ENCODE peak calls at places on chromosomes 12 and 14, in eight cellular contexts. J, P, L, Q, U, V, B and F are unnamed samples.

GRCh38 chr12:117044790-117045174 is 54.4 kb downstream of the TESC start:
- DNase-seq in L (no peak), B (no peak), V (no peak), P (no peak), J (no peak), Q (no peak), U (no peak), F (no peak)

GRCh38 chr14:91018465-91018864 is 42.0 kb downstream of the RPS6KA5 start:
- DNase-seq in P (no peak), B (no peak), L (no peak), V (no peak), U (no peak), Q (no peak), J (no peak), F (no peak)

GRCh38 chr12:84807249-84807648 is 105.3 kb downstream of the SLC6A15 start:
- DNase-seq in L (peak; percentile 30), Q (no peak), U (no peak), J (no peak), B (no peak), P (no peak), V (no peak), F (no peak)

GRCh38 chr14:69345402-69345801 is 52.7 kb downstream of the ERH start:
- DNase-seq in P (no peak), J (no peak), B (no peak), U (no peak), L (no peak), Q (no peak), V (no peak), F (no peak)

GRCh38 chr14:27190286-27190685 is 592.5 kb upstream of the NOVA1 start:
- DNase-seq in Q (no peak), L (no peak), B (no peak), P (no peak), U (no peak), J (no peak), V (no peak), F (no peak)

GRCh38 chr14:52551696-52552062 is 626 bp downstream of the TXNDC16 start:
- DNase-seq in B (no peak), U (peak; percentile 34), L (peak; percentile 39), Q (no peak), P (no peak), J (no peak), V (no peak), F (no peak)

GRCh38 chr12:132341318-132342050 is 12.1 kb upstream of the GALNT9 start:
- DNase-seq in P (no peak), L (no peak), B (no peak), J (no peak), V (no peak), U (no peak), Q (no peak), F (no peak)

GRCh38 chr12:23921099-23921846 is 28.2 kb downstream of the SOX5 start:
- DNase-seq in B (no peak), J (no peak), V (no peak), L (peak; percentile 5), Q (no peak), U (no peak), P (no peak), F (no peak)

GRCh38 chr14:31362746-31363145 is 57.6 kb downstream of the HEATR5A start:
- DNase-seq in V (no peak), U (no peak), Q (no peak), L (no peak), B (no peak), P (no peak), J (no peak), F (no peak)

GRCh38 chr14:106210650-106211049 is 684.3 kb downstream of the TMEM121 start:
- DNase-seq in V (no peak), U (no peak), Q (no peak), P (no peak), B (no peak), J (no peak), L (no peak), F (no peak)

DNA sequence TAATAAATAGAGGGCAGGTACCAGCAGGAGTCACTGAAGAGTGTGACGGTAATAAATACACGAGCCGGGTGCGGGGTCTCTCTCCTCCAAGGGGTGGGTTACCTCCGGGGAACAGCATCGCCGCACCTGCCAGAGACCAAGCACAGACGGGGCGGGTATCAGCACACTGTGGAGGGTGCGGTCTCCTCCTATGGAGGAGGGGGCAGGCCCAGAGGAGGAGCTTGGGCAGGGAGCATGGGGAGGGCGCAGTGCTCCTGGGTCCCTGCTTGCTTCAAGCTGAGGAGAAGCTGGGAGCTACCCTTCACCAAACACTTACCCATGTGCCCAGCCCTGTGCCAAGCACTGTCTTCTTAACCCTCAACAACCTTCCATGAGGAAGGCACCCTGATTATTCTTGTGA is 12.8 kb downstream of the PGF start:
- DNase-seq in Q (no peak), J (no peak), U (no peak), V (no peak), P (no peak), L (no peak), B (no peak), F (peak; percentile 62)
- H3K4me3 ChIP-seq in Q (no peak overlapping the region), J (peak overlapping the region; percentile 40), U (no peak overlapping the region), V (no peak overlapping the region), P (no peak overlapping the region), L (no peak overlapping the region), B (no peak overlapping the region), F (peak overlapping the region; percentile 61)

DNA sequence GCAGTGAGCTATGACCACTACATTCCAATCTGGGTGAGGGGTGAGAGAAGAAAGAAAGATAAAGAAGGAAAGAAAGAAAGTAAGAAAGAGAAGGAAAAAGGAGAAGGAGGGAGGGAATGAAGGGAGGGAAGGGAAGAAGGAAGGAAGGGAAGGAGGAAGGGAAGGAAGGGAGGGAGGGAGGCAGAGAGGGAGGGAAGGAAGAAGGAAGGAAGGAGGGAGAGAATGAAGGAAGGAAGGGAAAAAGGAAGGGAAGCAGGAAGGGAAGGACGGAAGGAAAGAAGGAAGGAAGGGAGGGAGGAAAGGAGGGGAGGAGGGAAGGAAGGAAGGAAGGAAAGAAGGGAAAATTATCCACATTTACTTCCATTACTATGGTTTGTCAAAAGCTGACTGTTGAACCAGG is 39.4 kb upstream of the HOXC13 start:
- DNase-seq in V (no peak), J (no peak), B (no peak), U (no peak), Q (no peak), P (no peak), L (no peak), F (no peak)
- H3K27me3 ChIP-seq in V (peaks cover 10% of the 10 kb centered on the region), J (no peaks in the 10 kb centered on the region), B (peaks cover 83% of the 10 kb centered on the region), U (peaks cover 9% of the 10 kb centered on the region), Q (peaks cover 19% of the 10 kb centered on the region), P (no peaks in the 10 kb centered on the region), L (peaks cover 7% of the 10 kb centered on the region), F (no peaks in the 10 kb centered on the region)

DNA sequence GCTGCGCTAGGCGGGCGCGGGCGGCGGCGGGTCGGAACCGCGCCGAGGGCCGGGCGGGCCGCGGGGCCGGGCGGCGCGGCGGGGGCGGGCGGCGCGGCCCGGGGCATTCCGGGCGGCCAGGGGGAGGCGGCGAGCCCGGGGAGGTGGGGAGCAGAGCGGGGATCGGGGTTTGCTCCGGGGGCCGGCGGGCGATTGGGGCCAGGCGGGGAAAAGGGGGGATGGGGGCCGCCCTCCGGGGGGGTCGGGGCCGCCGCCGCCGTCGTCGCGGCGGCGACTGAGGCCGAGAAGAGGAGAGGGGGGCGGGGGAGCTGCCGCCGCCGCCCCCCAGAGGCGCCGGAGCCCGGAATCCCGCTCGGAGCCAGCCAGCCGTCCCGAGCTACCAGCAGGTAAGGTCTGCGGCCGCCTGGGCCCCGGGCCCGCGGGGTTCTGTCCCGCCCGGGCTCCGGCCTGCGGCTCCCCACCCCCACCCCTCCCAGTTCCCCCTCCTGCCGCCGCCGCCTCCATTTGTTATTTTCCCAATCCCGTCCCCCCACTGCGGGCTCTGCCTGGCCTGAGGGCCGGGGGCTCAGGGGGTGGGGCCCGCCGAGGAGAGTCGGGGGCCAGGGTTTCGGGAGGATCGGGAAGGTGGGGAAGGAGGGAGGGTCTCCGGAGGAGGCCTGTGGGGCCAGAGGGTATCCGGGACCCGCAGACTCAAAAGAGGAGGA is 392 bp downstream of the ATN1 start:
- DNase-seq in J (no peak), V (no peak), U (peak; percentile 51), P (peak; percentile 60), Q (no peak), L (no peak), B (no peak), F (no peak)
- H3K4me3 ChIP-seq in J (peak overlapping the region; percentile 46), V (peak overlapping the region; percentile 92), U (peak overlapping the region; percentile 77), P (peak overlapping the region; percentile 68), Q (peak overlapping the region; percentile 85), L (peak overlapping the region; percentile 93), B (peak overlapping the region; percentile 94), F (peak overlapping the region; percentile 89)

DNA sequence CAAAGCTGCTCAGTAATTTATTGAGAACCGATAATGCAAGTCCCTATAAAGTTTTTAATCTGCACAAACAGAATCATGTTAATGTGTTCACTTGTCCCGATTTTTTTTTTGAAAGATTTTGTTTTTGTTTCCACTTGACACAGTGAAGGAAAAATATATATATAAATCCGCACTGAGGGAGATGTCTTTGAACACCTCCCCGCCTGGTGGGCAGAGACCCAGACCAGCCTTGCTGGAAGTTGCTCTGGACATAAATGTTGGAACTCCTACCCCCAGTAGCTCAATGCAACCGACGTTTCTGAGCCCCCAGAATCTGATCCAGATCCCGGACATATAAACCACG is 12.7 kb downstream of the TBX3 start:
- DNase-seq in V (no peak), P (no peak), B (no peak), U (no peak), L (no peak), Q (no peak), J (no peak), F (no peak)
- H3K27me3 ChIP-seq in V (peaks cover 62% of the 10 kb centered on the region), P (no peaks in the 10 kb centered on the region), B (peaks cover 66% of the 10 kb centered on the region), U (peaks cover 36% of the 10 kb centered on the region), L (no peaks in the 10 kb centered on the region), Q (peaks cover 5% of the 10 kb centered on the region), J (peaks cover 23% of the 10 kb centered on the region), F (peaks cover 3% of the 10 kb centered on the region)

GRCh38 chr12:103848917-103849491 is 8.0 kb upstream of the NT5DC3 start:
- DNase-seq in U (no peak), P (no peak), J (no peak), B (no peak), L (no peak), V (no peak), Q (no peak), F (no peak)
- H3K4me3 ChIP-seq in U (no peak overlapping the region), P (no peak overlapping the region), J (no peak overlapping the region), B (no peak overlapping the region), L (no peak overlapping the region), V (no peak overlapping the region), Q (no peak overlapping the region), F (no peak overlapping the region)